ENCODE peak calls at places on chromosomes 13 and 19, in six cellular contexts. One of them, this sample, is unnamed.
A peak's percentile ranks its signal among the peaks of the same experiment; 100 is the strongest.

GRCh38 chr19:51070334-51070886 is 5.5 kb upstream of the KLK13 start:
- DNase-seq in brain microvascular endothelial cell: no peak
- DNase-seq in vagina: peak; percentile 64
- DNase-seq in spleen: no peak
- DNase-seq in endodermal cell: no peak
- DNase-seq in IMR-90: no peak
- DNase-seq in this sample: no peak

GRCh38 chr19:10086904-10087256 is 763 bp downstream of the SHFL start:
- DNase-seq in brain microvascular endothelial cell: no peak
- DNase-seq in spleen: peak; percentile 87
- DNase-seq in endodermal cell: no peak
- DNase-seq in vagina: no peak
- DNase-seq in IMR-90: no peak
- DNase-seq in this sample: peak; percentile 78

GRCh38 chr19:55688422-55689218 is 13.6 kb downstream of the EPN1 start:
- DNase-seq in endodermal cell: no peak
- DNase-seq in brain microvascular endothelial cell: no peak
- DNase-seq in IMR-90: no peak
- DNase-seq in vagina: no peak
- DNase-seq in spleen: peak; percentile 65
- DNase-seq in this sample: no peak

GRCh38 chr19:39417463-39418181 is 5.2 kb downstream of the PLEKHG2 start:
- DNase-seq in endodermal cell: no peak
- DNase-seq in vagina: no peak
- DNase-seq in brain microvascular endothelial cell: no peak
- DNase-seq in IMR-90: no peak
- DNase-seq in spleen: no peak
- DNase-seq in this sample: no peak

GRCh38 chr13:94140027-94140426 is 339.5 kb downstream of the DCT start:
- DNase-seq in IMR-90: no peak
- DNase-seq in brain microvascular endothelial cell: no peak
- DNase-seq in vagina: no peak
- DNase-seq in endodermal cell: no peak
- DNase-seq in spleen: no peak
- DNase-seq in this sample: no peak

GRCh38 chr13:44188257-44188656 is 185.4 kb upstream of the SERP2 start:
- DNase-seq in vagina: no peak
- DNase-seq in brain microvascular endothelial cell: peak; percentile 59
- DNase-seq in spleen: no peak
- DNase-seq in endodermal cell: no peak
- DNase-seq in IMR-90: peak; percentile 75
- DNase-seq in this sample: no peak

GRCh38 chr13:109155301-109155761 is 525.9 kb downstream of the MYO16 start:
- DNase-seq in brain microvascular endothelial cell: peak; percentile 89
- DNase-seq in IMR-90: peak; percentile 50
- DNase-seq in endodermal cell: no peak
- DNase-seq in vagina: no peak
- DNase-seq in spleen: no peak
- DNase-seq in this sample: no peak

GRCh38 chr19:34085336-34085735 is 87.0 kb upstream of the LSM14A start:
- DNase-seq in vagina: no peak
- DNase-seq in endodermal cell: no peak
- DNase-seq in brain microvascular endothelial cell: no peak
- DNase-seq in IMR-90: no peak
- DNase-seq in spleen: no peak
- DNase-seq in this sample: no peak

GRCh38 chr19:30447276-30447870 is 75.2 kb downstream of the ZNF536 start:
- DNase-seq in vagina: no peak
- DNase-seq in spleen: peak; percentile 6
- DNase-seq in IMR-90: no peak
- DNase-seq in brain microvascular endothelial cell: no peak
- DNase-seq in endodermal cell: no peak
- DNase-seq in this sample: no peak

GRCh38 chr13:107211073-107211472 is 643.1 kb upstream of the ARGLU1 start:
- DNase-seq in spleen: no peak
- DNase-seq in endodermal cell: peak; percentile 92
- DNase-seq in vagina: no peak
- DNase-seq in IMR-90: peak; percentile 97
- DNase-seq in brain microvascular endothelial cell: peak; percentile 93
- DNase-seq in this sample: peak; percentile 43

GRCh38 chr13:42381165-42381425 is 109.1 kb downstream of the AKAP11 start:
- DNase-seq in IMR-90: no peak
- DNase-seq in spleen: no peak
- DNase-seq in endodermal cell: no peak
- DNase-seq in brain microvascular endothelial cell: no peak
- DNase-seq in vagina: no peak
- DNase-seq in this sample: no peak

GRCh38 chr13:99974939-99975561 is 3.5 kb upstream of the ZIC5 start:
- DNase-seq in endodermal cell: peak; percentile 78
- DNase-seq in vagina: no peak
- DNase-seq in IMR-90: no peak
- DNase-seq in spleen: no peak
- DNase-seq in brain microvascular endothelial cell: no peak
- DNase-seq in this sample: no peak

GRCh38 chr13:99977912-99978780 is 3.4 kb upstream of the ZIC2 start:
- DNase-seq in endodermal cell: peak; percentile 82
- DNase-seq in vagina: no peak
- DNase-seq in IMR-90: no peak
- DNase-seq in spleen: no peak
- DNase-seq in brain microvascular endothelial cell: no peak
- DNase-seq in this sample: no peak

GRCh38 chr13:99977334-99977911 is 4.2 kb upstream of the ZIC2 start:
- DNase-seq in endodermal cell: peak; percentile 38
- DNase-seq in IMR-90: no peak
- DNase-seq in spleen: no peak
- DNase-seq in vagina: no peak
- DNase-seq in brain microvascular endothelial cell: no peak
- DNase-seq in this sample: no peak

GRCh38 chr13:99975626-99976025 is 4.1 kb upstream of the ZIC5 start:
- DNase-seq in brain microvascular endothelial cell: no peak
- DNase-seq in IMR-90: no peak
- DNase-seq in vagina: no peak
- DNase-seq in endodermal cell: peak; percentile 71
- DNase-seq in spleen: no peak
- DNase-seq in this sample: no peak

GRCh38 chr13:99976502-99977115 is 5.0 kb upstream of the ZIC2 start:
- DNase-seq in brain microvascular endothelial cell: no peak
- DNase-seq in spleen: no peak
- DNase-seq in vagina: no peak
- DNase-seq in endodermal cell: no peak
- DNase-seq in IMR-90: no peak
- DNase-seq in this sample: no peak
- H3K27ac ChIP-seq in brain microvascular endothelial cell: no peak overlapping the region
- H3K27ac ChIP-seq in spleen: no peak overlapping the region
- H3K27ac ChIP-seq in vagina: no peak overlapping the region
- H3K27ac ChIP-seq in endodermal cell: no peak overlapping the region
- H3K27ac ChIP-seq in IMR-90: no peak overlapping the region
- H3K27ac ChIP-seq in this sample: no peak overlapping the region

DNA sequence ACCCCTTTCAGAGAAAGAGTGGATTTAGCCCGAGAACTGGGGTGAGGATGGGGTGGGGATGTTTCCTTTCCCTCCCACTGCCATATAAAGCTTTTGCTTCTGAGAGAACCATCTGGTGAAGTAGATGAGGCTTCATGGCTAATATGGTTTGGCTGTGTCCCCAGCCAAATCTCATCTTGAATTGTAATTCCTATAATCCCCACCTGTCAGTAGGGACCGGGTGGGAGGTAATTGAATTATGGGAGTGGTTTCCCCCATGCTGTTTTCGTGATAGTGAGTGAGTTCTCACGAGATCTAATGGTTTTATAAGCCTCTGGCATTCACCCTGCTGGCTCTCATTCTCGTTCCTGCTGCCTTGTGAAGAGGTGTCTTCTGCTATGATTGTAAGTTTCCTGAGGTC is 270.9 kb downstream of the LMO7 start:
- DNase-seq in endodermal cell: peak; percentile 49
- DNase-seq in IMR-90: no peak
- DNase-seq in brain microvascular endothelial cell: no peak
- DNase-seq in spleen: no peak
- DNase-seq in vagina: no peak
- DNase-seq in this sample: no peak
- H3K27ac ChIP-seq in endodermal cell: no peak overlapping the region
- H3K27ac ChIP-seq in IMR-90: no peak overlapping the region
- H3K27ac ChIP-seq in brain microvascular endothelial cell: no peak overlapping the region
- H3K27ac ChIP-seq in spleen: no peak overlapping the region
- H3K27ac ChIP-seq in vagina: no peak overlapping the region
- H3K27ac ChIP-seq in this sample: no peak overlapping the region

DNA sequence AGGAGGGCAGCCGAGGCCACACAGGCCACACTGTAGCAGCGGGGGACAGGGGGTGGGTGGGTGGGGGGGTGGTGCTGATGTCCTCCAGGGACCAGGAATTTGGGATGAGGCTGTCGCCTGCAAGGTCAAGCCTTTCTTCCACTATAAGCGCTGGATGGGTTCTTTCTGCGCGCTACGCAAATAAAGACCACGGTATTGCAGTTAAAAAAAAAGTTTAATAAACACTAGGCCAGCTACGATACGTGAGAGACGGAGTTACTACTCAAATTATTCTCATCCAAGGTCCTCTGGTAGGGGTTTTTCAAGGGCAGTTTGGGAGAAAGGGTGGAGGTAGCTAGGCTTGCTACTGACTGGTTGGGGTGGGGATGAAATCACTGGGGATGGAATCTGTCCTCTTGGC is 508 bp upstream of the ZNF44 start:
- DNase-seq in endodermal cell: no peak
- DNase-seq in brain microvascular endothelial cell: no peak
- DNase-seq in vagina: no peak
- DNase-seq in spleen: no peak
- DNase-seq in IMR-90: no peak
- DNase-seq in this sample: no peak
- H3K27ac ChIP-seq in endodermal cell: no peak overlapping the region
- H3K27ac ChIP-seq in brain microvascular endothelial cell: no peak overlapping the region
- H3K27ac ChIP-seq in vagina: peak overlapping the region; percentile 93
- H3K27ac ChIP-seq in spleen: peak overlapping the region; percentile 98
- H3K27ac ChIP-seq in IMR-90: peak overlapping the region; percentile 88
- H3K27ac ChIP-seq in this sample: peak overlapping the region; percentile 99

DNA sequence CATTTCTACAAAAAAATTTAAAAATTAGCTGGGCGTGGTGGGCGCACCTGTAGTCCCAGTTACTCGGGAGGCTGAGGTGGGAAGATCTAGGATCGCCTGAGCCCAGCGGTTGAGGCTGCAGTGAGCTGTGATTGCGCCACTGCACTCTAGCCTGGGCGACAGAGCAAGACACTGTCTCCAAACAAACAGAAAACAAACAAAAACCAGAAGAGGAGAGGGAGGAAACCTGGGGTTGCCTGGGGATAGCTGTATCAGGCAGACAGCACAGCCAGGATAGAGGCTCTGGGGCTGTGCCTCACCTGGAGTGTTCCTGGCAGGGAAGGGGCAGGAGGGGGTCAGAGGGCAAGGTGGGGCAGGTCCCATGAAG is 2.6 kb upstream of the POLR2E start:
- DNase-seq in spleen: no peak
- DNase-seq in brain microvascular endothelial cell: no peak
- DNase-seq in vagina: no peak
- DNase-seq in endodermal cell: no peak
- DNase-seq in IMR-90: no peak
- DNase-seq in this sample: no peak
- H3K27ac ChIP-seq in spleen: peak overlapping the region; percentile 36
- H3K27ac ChIP-seq in brain microvascular endothelial cell: no peak overlapping the region
- H3K27ac ChIP-seq in vagina: no peak overlapping the region
- H3K27ac ChIP-seq in endodermal cell: no peak overlapping the region
- H3K27ac ChIP-seq in IMR-90: peak overlapping the region; percentile 36
- H3K27ac ChIP-seq in this sample: no peak overlapping the region

GRCh38 chr19:35911790-35912189 is 3.7 kb upstream of the TYROBP start:
- DNase-seq in brain microvascular endothelial cell: no peak
- DNase-seq in spleen: peak; percentile 80
- DNase-seq in IMR-90: peak; percentile 38
- DNase-seq in vagina: no peak
- DNase-seq in endodermal cell: no peak
- DNase-seq in this sample: peak; percentile 83

GRCh38 chr19:35908977-35909683 is 1.0 kb upstream of the TYROBP start:
- DNase-seq in vagina: no peak
- DNase-seq in spleen: peak; percentile 95
- DNase-seq in brain microvascular endothelial cell: no peak
- DNase-seq in IMR-90: no peak
- DNase-seq in endodermal cell: no peak
- DNase-seq in this sample: no peak

GRCh38 chr19:35911173-35911572 is 3.1 kb upstream of the TYROBP start:
- DNase-seq in brain microvascular endothelial cell: no peak
- DNase-seq in endodermal cell: peak; percentile 67
- DNase-seq in IMR-90: no peak
- DNase-seq in vagina: no peak
- DNase-seq in spleen: no peak
- DNase-seq in this sample: no peak

GRCh38 chr19:35908010-35908441 is at the start of gene TYROBP:
- DNase-seq in vagina: no peak
- DNase-seq in brain microvascular endothelial cell: no peak
- DNase-seq in IMR-90: no peak
- DNase-seq in spleen: peak; percentile 91
- DNase-seq in endodermal cell: no peak
- DNase-seq in this sample: no peak

GRCh38 chr19:35909684-35910035 is 1.6 kb upstream of the TYROBP start:
- DNase-seq in spleen: no peak
- DNase-seq in endodermal cell: no peak
- DNase-seq in vagina: no peak
- DNase-seq in brain microvascular endothelial cell: no peak
- DNase-seq in IMR-90: no peak
- DNase-seq in this sample: no peak
- H3K27ac ChIP-seq in spleen: peak overlapping the region; percentile 97
- H3K27ac ChIP-seq in endodermal cell: no peak overlapping the region
- H3K27ac ChIP-seq in vagina: no peak overlapping the region
- H3K27ac ChIP-seq in brain microvascular endothelial cell: no peak overlapping the region
- H3K27ac ChIP-seq in IMR-90: no peak overlapping the region
- H3K27ac ChIP-seq in this sample: no peak overlapping the region